ENCODE peak calls at places on chromosomes 13 and 19, in nine cellular contexts. Y is islet precursor cell, D is cardiac muscle cell, K is suprapubic skin, C is fibroblast of lung, E is omental fat pad, I is Daoy, A is RKO, F is heart left ventricle. G is an unnamed sample.

GRCh38 chr13:49371943-49372636 is 71.8 kb downstream of the CAB39L start:
- DNase-seq in Y (no peak), D (no peak), K (no peak), C (peak), E (no peak), I (no peak), A (no peak), F (no peak), G (no peak)

GRCh38 chr19:6890421-6890913 is 3.1 kb downstream of the ADGRE1 start:
- DNase-seq in Y (no peak), D (no peak), K (no peak), C (no peak), E (no peak), I (no peak), A (no peak), F (no peak), G (no peak)

GRCh38 chr13:21717817-21718216 is 46.9 kb downstream of the FGF9 start:
- DNase-seq in Y (peak), D (no peak), K (no peak), C (no peak), E (no peak), I (peak), A (no peak), F (no peak), G (no peak)

GRCh38 chr13:76974618-76974975 is 17.3 kb upstream of the CLN5 start:
- DNase-seq in Y (no peak), D (no peak), K (no peak), C (no peak), E (no peak), I (no peak), A (no peak), F (no peak), G (no peak)

GRCh38 chr19:57708641-57709354 is at the start of gene ZNF154:
- DNase-seq in Y (peak), D (peak), K (no peak), C (peak), E (no peak), I (no peak), A (no peak), F (peak), G (peak)

GRCh38 chr13:111280666-111281577 is 39.5 kb upstream of the TEX29 start:
- DNase-seq in Y (no peak), D (no peak), K (no peak), C (peak), E (no peak), I (no peak), A (no peak), F (no peak), G (no peak)

GRCh38 chr19:8144273-8144672 is 5.1 kb downstream of the FBN3 start:
- DNase-seq in Y (no peak), D (no peak), K (no peak), C (no peak), E (no peak), I (no peak), A (no peak), F (no peak), G (no peak)

GRCh38 chr19:50835103-50835784 is 1.9 kb upstream of the KLK15 start:
- DNase-seq in Y (peak), D (peak), K (no peak), C (peak), E (no peak), I (no peak), A (peak), F (no peak), G (no peak)

GRCh38 chr19:15015946-15016542 is 33.2 kb upstream of the CASP14 start:
- DNase-seq in Y (peak), D (peak), K (no peak), C (peak), E (no peak), I (peak), A (peak), F (no peak), G (no peak)

GRCh38 chr19:6127716-6128335 is 7.6 kb upstream of the ACSBG2 start:
- DNase-seq in Y (no peak), D (no peak), K (no peak), C (no peak), E (no peak), I (no peak), A (peak), F (no peak), G (no peak)

GRCh38 chr19:35718345-35719041 is 690 bp downstream of the KMT2B start:
- DNase-seq in Y (peak), D (peak), K (no peak), C (peak), E (no peak), I (peak), A (peak), F (peak), G (no peak)

GRCh38 chr13:26442541-26442940 is 114.9 kb upstream of the WASF3 start:
- DNase-seq in Y (peak), D (no peak), K (no peak), C (peak), E (no peak), I (no peak), A (peak), F (no peak), G (no peak)

GRCh38 chr13:58583961-58584360 is 952.4 kb downstream of the PCDH17 start:
- DNase-seq in Y (no peak), D (no peak), K (no peak), C (peak), E (no peak), I (no peak), A (peak), F (no peak), G (no peak)

GRCh38 chr13:111006508-111007031 is 91.7 kb upstream of the ANKRD10 start:
- DNase-seq in Y (peak), D (no peak), K (peak), C (peak), E (no peak), I (peak), A (no peak), F (peak), G (peak)

GRCh38 chr19:38556521-38557174 is 61.1 kb downstream of the MAP4K1 start:
- DNase-seq in Y (no peak), D (no peak), K (no peak), C (no peak), E (no peak), I (no peak), A (no peak), F (no peak), G (no peak)

GRCh38 chr13:44565881-44566280 is 10.2 kb downstream of the TSC22D1 start:
- DNase-seq in Y (no peak), D (no peak), K (no peak), C (peak), E (no peak), I (no peak), A (no peak), F (no peak), G (no peak)

GRCh38 chr13:41960700-41961697 is at the start of gene VWA8:
- DNase-seq in Y (peak), D (peak), K (peak), C (peak), E (peak), I (peak), A (peak), F (peak), G (no peak)

GRCh38 chr19:41808663-41809566 is 12.5 kb downstream of the CEACAM3 start:
- DNase-seq in Y (no peak), D (no peak), K (peak), C (no peak), E (no peak), I (no peak), A (no peak), F (peak), G (no peak)

GRCh38 chr13:21336609-21337008 is 122.5 kb downstream of the ZDHHC20 start:
- DNase-seq in Y (no peak), D (no peak), K (no peak), C (no peak), E (no peak), I (no peak), A (no peak), F (no peak), G (no peak)

GRCh38 chr13:24709186-24709913 is 29.1 kb downstream of the ATP12A start:
- DNase-seq in Y (no peak), D (no peak), K (no peak), C (no peak), E (no peak), I (no peak), A (no peak), F (no peak), G (no peak)

GRCh38 chr13:94233401-94233800 is 246.1 kb downstream of the DCT start:
- DNase-seq in Y (no peak), D (no peak), K (no peak), C (peak), E (peak), I (peak), A (peak), F (no peak), G (peak)

GRCh38 chr19:3849092-3849491 is 19.7 kb downstream of the ZFR2 start:
- DNase-seq in Y (peak), D (peak), K (no peak), C (no peak), E (no peak), I (peak), A (peak), F (no peak), G (no peak)

GRCh38 chr13:99916366-99917103 is 55.0 kb downstream of the ZIC5 start:
- DNase-seq in Y (no peak), D (peak), K (no peak), C (peak), E (no peak), I (peak), A (peak), F (no peak), G (peak)